ENCODE peak calls at places on chromosomes 4 and X, in nine cellular contexts. G, Y, J, F, P, S, E, C and K are unnamed samples.

GRCh38 chr4:107183155-107183774 is 147.2 kb upstream of the DKK2 start:
- DNase-seq in G (peak), Y (no peak), J (peak), F (peak), P (peak), S (peak), E (no peak), C (no peak), K (no peak)

GRCh38 chr4:78155616-78156105 is 98.5 kb downstream of the FRAS1 start:
- DNase-seq in G (no peak), Y (no peak), J (no peak), F (peak), P (no peak), S (no peak), E (no peak), C (no peak), K (no peak)

GRCh38 chrX:29662759-29663503 is 552.4 kb upstream of the MAGEB2 start:
- DNase-seq in G (peak), Y (no peak), J (no peak), F (peak), P (peak), S (peak), E (no peak), C (no peak), K (no peak)

GRCh38 chr4:20109395-20109794 is 142.3 kb upstream of the SLIT2 start:
- DNase-seq in G (no peak), Y (no peak), J (no peak), F (no peak), P (peak), S (peak), E (no peak), C (no peak), K (no peak)

GRCh38 chr4:1359161-1359535 is 12.1 kb downstream of the UVSSA start:
- DNase-seq in G (no peak), Y (no peak), J (no peak), F (no peak), P (no peak), S (no peak), E (no peak), C (no peak), K (no peak)

GRCh38 chr4:10079951-10080873 is 36.4 kb downstream of the WDR1 start:
- DNase-seq in G (no peak), Y (no peak), J (no peak), F (no peak), P (no peak), S (no peak), E (no peak), C (no peak), K (peak)

GRCh38 chr4:78653655-78654054 is 102.1 kb downstream of the ANXA3 start:
- DNase-seq in G (peak), Y (no peak), J (no peak), F (peak), P (no peak), S (peak), E (no peak), C (no peak), K (no peak)

GRCh38 chrX:16212436-16212835 is 45.2 kb downstream of the MAGEB17 start:
- DNase-seq in G (peak), Y (no peak), J (peak), F (peak), P (no peak), S (no peak), E (no peak), C (no peak), K (no peak)

GRCh38 chr4:141179474-141180026 is 41.1 kb upstream of the ZNF330 start:
- DNase-seq in G (no peak), Y (no peak), J (no peak), F (no peak), P (no peak), S (no peak), E (no peak), C (no peak), K (no peak)

GRCh38 chr4:25448379-25449109 is 71.5 kb downstream of the ANAPC4 start:
- DNase-seq in G (peak), Y (no peak), J (no peak), F (peak), P (no peak), S (peak), E (no peak), C (no peak), K (no peak)

GRCh38 chrX:13506574-13506973 is 62.8 kb upstream of the EGFL6 start:
- DNase-seq in G (peak), Y (peak), J (peak), F (peak), P (peak), S (peak), E (no peak), C (peak), K (peak)

GRCh38 chrX:9656871-9657270 is 108.8 kb downstream of the GPR143 start:
- DNase-seq in G (no peak), Y (no peak), J (no peak), F (no peak), P (no peak), S (no peak), E (no peak), C (no peak), K (no peak)